ENCODE peak calls at places on chromosomes 7 and 10, in seven cellular contexts. M is WTC11, G is ELR, L is substantia nigra, E is fibroblast of the conjunctiva, C is GM12865, Q is H7. X is an unnamed sample.

GRCh38 chr10:71246591-71247143 is 34.3 kb downstream of the UNC5B start:
- DNase-seq in L (no peak), Q (no peak), C (no peak), G (no peak), E (no peak), M (no peak), X (peak)

GRCh38 chr7:44046321-44047061 is 2.0 kb downstream of the DBNL start:
- DNase-seq in G (no peak), E (no peak), Q (no peak), L (no peak), M (no peak), C (peak), X (no peak)

GRCh38 chr10:43044444-43045245 is 32.2 kb upstream of the RET start:
- DNase-seq in G (no peak), L (no peak), C (no peak), E (no peak), Q (peak), M (no peak), X (no peak)

GRCh38 chr10:43136995-43137700 is 1.1 kb upstream of the CSGALNACT2 start:
- DNase-seq in C (no peak), M (no peak), L (no peak), E (no peak), G (peak), Q (no peak), X (no peak)

GRCh38 chr10:130234171-130234965 is 98.2 kb downstream of the GLRX3 start:
- DNase-seq in G (no peak), C (no peak), E (no peak), M (no peak), Q (no peak), L (no peak), X (no peak)

GRCh38 chr7:91082038-91082437 is 182.2 kb upstream of the FZD1 start:
- DNase-seq in C (no peak), L (no peak), Q (no peak), E (peak), M (no peak), G (peak), X (no peak)

GRCh38 chr10:99660662-99661369 is 1.5 kb downstream of the ENTPD7 start:
- DNase-seq in E (no peak), Q (no peak), G (peak), C (no peak), M (no peak), L (no peak), X (no peak)

GRCh38 chr10:29604291-29604825 is 30.4 kb downstream of the SVIL start:
- DNase-seq in G (no peak), C (no peak), E (no peak), Q (no peak), M (no peak), L (no peak), X (no peak)

GRCh38 chr10:86087716-86088115 is 278.9 kb downstream of the GRID1 start:
- DNase-seq in L (peak), E (no peak), G (no peak), Q (no peak), M (no peak), C (no peak), X (no peak)

GRCh38 chr7:74718336-74718735 is 55.5 kb upstream of the NCF1 start:
- DNase-seq in Q (no peak), C (no peak), E (no peak), G (peak), L (no peak), M (no peak), X (no peak)

GRCh38 chr7:128406147-128406985 is 3.4 kb downstream of the IMPDH1 start:
- DNase-seq in C (no peak), G (no peak), Q (peak), L (no peak), M (peak), E (no peak), X (peak)

GRCh38 chr10:80599424-80599847 is 61.7 kb downstream of the SH2D4B start:
- DNase-seq in G (peak), E (peak), Q (peak), M (peak), L (peak), C (peak), X (peak)

GRCh38 chr10:3803884-3804741 is 19.1 kb upstream of the KLF6 start:
- DNase-seq in M (no peak), L (no peak), E (no peak), Q (no peak), C (no peak), G (peak), X (no peak)

GRCh38 chr7:44050121-44050914 is 5.8 kb downstream of the DBNL start:
- DNase-seq in E (no peak), C (no peak), G (no peak), Q (no peak), M (no peak), L (no peak), X (no peak)